ENCODE peak calls at places on chromosome 4, in six cellular contexts. G, I, U, Q, K and E are unnamed samples.

GRCh38 chr4:98528882-98529281 is 129.5 kb downstream of the TSPAN5 start:
- DNase-seq in Q (no peak), K (no peak), I (no peak), U (no peak), G (no peak), E (no peak)

GRCh38 chr4:169179609-169180526 is 90.9 kb downstream of the SH3RF1 start:
- DNase-seq in I (no peak), Q (no peak), U (no peak), K (no peak), G (no peak), E (peak)

GRCh38 chr4:83552085-83552484 is 16.2 kb downstream of the GPAT3 start:
- DNase-seq in U (no peak), I (peak), G (no peak), K (peak), Q (no peak), E (no peak)

GRCh38 chr4:150007512-150007911 is 70.7 kb upstream of the DCLK2 start:
- DNase-seq in U (no peak), K (no peak), Q (no peak), I (peak), G (peak), E (no peak)

GRCh38 chr4:104490096-104490769 is 4.5 kb downstream of the CXXC4 start:
- DNase-seq in U (peak), G (no peak), Q (no peak), I (peak), K (no peak), E (no peak)

GRCh38 chr4:145014365-145014764 is 83.6 kb downstream of the ANAPC10 start:
- DNase-seq in G (no peak), K (no peak), I (no peak), U (no peak), Q (peak), E (no peak)

GRCh38 chr4:20723019-20723418 is 22.8 kb downstream of the PACRGL start:
- DNase-seq in G (no peak), U (no peak), K (no peak), Q (no peak), I (no peak), E (no peak)

GRCh38 chr4:139279723-139280620 is at the start of gene MGARP:
- DNase-seq in U (peak), G (no peak), I (peak), K (no peak), Q (peak), E (peak)

GRCh38 chr4:88054229-88054628 is 46.8 kb downstream of the PKD2 start:
- DNase-seq in I (no peak), G (no peak), K (no peak), U (no peak), Q (no peak), E (no peak)

GRCh38 chr4:25524616-25525146 is 131.0 kb upstream of the SLC34A2 start:
- DNase-seq in U (no peak), G (no peak), I (no peak), K (no peak), Q (no peak), E (no peak)

GRCh38 chr4:55087016-55087929 is 38.1 kb downstream of the KDR start:
- DNase-seq in K (no peak), G (no peak), Q (no peak), U (peak), I (no peak), E (no peak)

GRCh38 chr4:174005422-174005821 is 278.0 kb downstream of the FBXO8 start:
- DNase-seq in U (no peak), G (no peak), Q (no peak), K (no peak), I (peak), E (no peak)

GRCh38 chr4:25379591-25379990 is 2.5 kb downstream of the ANAPC4 start:
- DNase-seq in I (no peak), U (no peak), K (peak), Q (no peak), G (no peak), E (no peak)

GRCh38 chr4:6281436-6282144 is 11.9 kb downstream of the WFS1 start:
- DNase-seq in I (no peak), G (no peak), U (no peak), Q (no peak), K (no peak), E (no peak)

GRCh38 chr4:25085621-25086020 is 54.9 kb upstream of the LGI2 start:
- DNase-seq in K (no peak), G (no peak), I (no peak), Q (no peak), U (no peak), E (no peak)

GRCh38 chr4:83043801-83044407 is 8.9 kb downstream of the COPS4 start:
- DNase-seq in I (no peak), Q (no peak), K (no peak), G (no peak), U (no peak), E (no peak)

GRCh38 chr4:3489451-3489962 is 26.4 kb downstream of the DOK7 start:
- DNase-seq in U (peak), I (peak), G (no peak), K (peak), Q (peak), E (no peak)

GRCh38 chr4:128782076-128782715 is 27.3 kb upstream of the JADE1 start:
- DNase-seq in G (peak), Q (peak), U (peak), K (peak), I (peak), E (no peak)

GRCh38 chr4:73734405-73735070 is 5.8 kb upstream of the CXCL8 start:
- DNase-seq in U (no peak), G (no peak), I (no peak), K (no peak), Q (no peak), E (peak)

GRCh38 chr4:127782275-127783025 is at the start of gene HSPA4L:
- DNase-seq in K (peak), Q (peak), U (no peak), G (peak), I (peak), E (peak)

DNA sequence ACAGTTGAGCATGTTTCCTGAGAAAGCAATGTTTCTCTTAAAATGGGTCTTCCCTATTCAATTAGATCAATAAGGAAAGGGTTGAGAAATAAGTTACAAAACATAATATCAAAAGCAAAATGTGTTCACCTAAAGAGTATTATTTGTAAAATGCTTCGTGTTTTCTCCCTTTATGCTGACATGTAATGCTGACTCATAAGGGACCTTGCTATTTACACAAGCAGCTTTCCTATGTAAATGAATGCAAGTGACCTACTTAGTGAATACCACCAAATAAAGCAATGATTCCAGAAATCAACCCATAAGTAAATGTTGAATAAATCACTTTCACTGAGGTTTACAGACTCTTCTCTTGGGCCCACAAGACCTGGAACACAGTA is 91.5 kb downstream of the ELOVL6 start:
- DNase-seq in I (peak), K (no peak), U (no peak), Q (no peak), G (no peak), E (peak)
- TF ChIP-seq MAX in I (no peak), K (no peak), U (no peak), Q (no peak), G (no peak), E (no peak)

DNA sequence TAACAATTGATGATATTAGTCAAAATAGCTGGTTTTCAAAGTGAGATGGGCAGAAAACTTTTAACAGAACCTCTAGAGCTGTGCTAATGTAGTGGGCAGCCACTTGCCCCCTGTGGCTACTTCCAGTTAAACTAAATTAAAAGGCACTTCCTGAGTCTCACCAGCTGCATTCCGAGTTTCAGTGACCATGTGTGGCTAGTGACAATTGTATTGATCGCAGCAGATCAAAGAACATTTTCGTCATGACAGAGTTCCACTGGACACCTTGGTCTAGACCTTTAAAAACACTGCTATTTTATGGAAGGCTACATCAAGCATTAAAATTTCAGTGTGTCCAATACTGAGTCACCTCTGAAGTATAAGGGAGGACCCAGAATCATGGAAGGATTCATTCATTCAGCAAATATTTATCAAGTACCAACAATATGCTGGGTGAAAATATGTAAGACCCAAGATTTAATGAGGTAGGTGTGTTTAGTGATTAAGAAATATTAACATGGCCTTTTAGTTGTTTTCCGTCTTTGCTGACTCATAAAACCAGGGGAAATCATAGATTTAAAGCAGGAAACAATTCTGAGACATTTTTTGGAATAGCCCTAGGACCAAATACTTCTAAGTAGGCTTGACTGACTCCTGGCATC is 5.1 kb upstream of the FAT1 start:
- DNase-seq in K (no peak), I (peak), Q (no peak), U (no peak), G (peak), E (no peak)
- TF ChIP-seq MAX in K (no peak), I (no peak), Q (no peak), U (no peak), G (no peak), E (no peak)

DNA sequence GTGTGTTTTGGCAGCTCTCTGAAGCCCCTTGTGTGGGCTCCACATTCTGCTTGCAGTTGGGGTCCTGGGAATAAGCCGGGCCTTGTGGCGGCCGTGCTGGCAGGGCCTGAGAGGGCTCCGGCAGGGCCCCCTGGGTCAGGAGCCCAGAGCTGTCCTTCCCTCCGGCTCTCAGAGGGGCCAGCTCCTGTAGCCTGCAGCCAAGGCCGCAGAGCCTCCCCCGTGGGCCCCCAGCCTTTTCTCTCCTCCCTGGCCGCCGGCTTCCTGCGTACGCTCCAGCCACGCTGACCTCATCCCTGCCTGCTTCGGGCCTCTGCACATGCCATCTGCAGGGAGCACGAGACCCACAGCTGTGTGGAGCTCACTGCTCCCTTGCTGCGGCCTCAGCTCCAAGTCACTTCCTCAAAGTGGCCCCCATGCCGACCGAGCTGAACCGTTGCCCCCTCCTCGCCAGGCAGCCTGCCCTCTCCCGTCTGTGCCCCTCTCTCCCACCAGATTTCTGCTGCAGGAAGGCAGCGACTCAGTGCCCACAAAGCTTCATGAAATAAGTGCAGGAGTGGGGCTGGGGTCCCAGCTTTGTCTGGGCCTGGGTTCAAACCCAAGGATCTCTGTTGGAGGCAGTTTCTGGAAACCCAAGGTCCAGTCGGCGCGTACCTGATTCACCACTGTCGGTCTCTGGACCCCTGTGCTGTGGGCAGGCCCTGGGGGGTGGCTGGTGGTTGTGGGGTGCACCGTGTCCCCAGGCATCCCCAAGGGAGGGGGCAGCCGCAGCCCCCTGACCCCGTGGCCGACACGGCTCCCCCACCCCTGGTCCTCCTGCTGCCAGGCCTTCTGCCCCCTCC is 57.1 kb upstream of the NKX1-1 start:
- DNase-seq in G (no peak), U (peak), Q (no peak), K (peak), I (no peak), E (no peak)
- TF ChIP-seq MAX in G (no peak), U (no peak), Q (no peak), K (peak), I (no peak), E (no peak)

GRCh38 chr4:171849823-171850222 is 36.6 kb downstream of the GALNTL6 start:
- DNase-seq in Q (no peak), K (no peak), I (no peak), G (no peak), U (no peak), E (no peak)

GRCh38 chr4:171851295-171851694 is 38.1 kb downstream of the GALNTL6 start:
- DNase-seq in G (no peak), Q (no peak), U (no peak), K (no peak), I (no peak), E (no peak)

GRCh38 chr4:171846232-171846631 is 33.0 kb downstream of the GALNTL6 start:
- DNase-seq in I (peak), U (peak), G (peak), K (peak), Q (peak), E (peak)

GRCh38 chr4:171847751-171848150 is 34.5 kb downstream of the GALNTL6 start:
- DNase-seq in U (no peak), K (no peak), Q (no peak), G (no peak), I (no peak), E (no peak)

DNA sequence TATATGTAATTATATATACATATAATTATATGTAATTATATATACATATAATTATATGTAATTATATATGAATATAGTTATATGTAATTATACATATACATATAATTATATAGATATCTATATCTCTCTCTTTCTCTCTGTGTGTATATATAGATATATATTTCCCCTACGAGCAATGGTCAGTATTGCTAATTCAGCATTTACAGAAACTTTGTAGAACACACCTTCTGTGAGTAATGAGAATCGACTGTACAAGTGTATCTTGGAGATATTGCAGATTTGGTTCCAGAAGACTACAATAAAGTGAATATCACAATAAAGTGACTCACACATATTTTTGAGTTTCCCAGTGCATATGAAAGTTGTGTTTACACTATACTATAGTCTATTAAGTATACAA is 33.7 kb downstream of the GALNTL6 start:
- DNase-seq in K (no peak), G (no peak), I (no peak), Q (no peak), U (no peak), E (no peak)
- TF ChIP-seq MAX in K (no peak), G (no peak), I (no peak), Q (no peak), U (no peak), E (no peak)

GRCh38 chr4:75950416-75950815 is 9.6 kb upstream of the NAAA start:
- DNase-seq in I (no peak), Q (no peak), G (no peak), U (no peak), K (no peak), E (no peak)
- TF ChIP-seq MAX in I (no peak), Q (no peak), G (no peak), U (no peak), K (no peak), E (no peak)

DNA sequence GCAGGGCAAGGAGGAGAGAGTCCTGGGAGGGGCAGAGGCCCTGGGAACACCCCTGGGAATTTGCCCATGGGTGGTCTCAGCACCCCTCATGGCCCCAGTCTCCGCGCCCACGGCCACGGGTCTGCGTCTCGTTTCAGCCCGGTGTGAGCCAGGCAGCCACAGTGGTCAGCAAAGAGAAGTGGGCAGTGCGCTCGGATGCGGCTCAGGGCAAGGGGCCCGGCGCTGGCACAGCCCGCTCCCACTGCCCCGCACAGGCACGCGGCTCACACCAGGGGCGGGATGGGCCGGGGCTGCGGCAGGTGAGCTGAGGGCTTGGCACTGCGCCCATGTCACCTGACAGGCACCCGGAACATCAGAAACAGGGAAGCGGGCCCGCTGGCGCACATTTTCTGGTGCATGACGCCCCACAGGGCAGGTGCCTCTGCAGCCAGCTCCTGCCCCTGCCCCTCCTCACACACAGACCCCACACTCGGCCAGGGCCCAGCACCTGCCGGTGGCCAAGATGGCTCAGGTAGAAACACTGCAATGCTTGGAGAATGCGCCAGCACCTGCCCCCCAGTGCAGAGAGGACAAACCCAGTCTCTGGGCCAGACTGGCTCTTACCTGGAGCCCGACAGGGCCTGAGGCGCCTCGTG is 41.9 kb upstream of the MXD4 start:
- DNase-seq in U (no peak), Q (no peak), G (no peak), I (no peak), K (no peak), E (no peak)
- TF ChIP-seq MAX in U (no peak), Q (no peak), G (no peak), I (no peak), K (no peak), E (no peak)

DNA sequence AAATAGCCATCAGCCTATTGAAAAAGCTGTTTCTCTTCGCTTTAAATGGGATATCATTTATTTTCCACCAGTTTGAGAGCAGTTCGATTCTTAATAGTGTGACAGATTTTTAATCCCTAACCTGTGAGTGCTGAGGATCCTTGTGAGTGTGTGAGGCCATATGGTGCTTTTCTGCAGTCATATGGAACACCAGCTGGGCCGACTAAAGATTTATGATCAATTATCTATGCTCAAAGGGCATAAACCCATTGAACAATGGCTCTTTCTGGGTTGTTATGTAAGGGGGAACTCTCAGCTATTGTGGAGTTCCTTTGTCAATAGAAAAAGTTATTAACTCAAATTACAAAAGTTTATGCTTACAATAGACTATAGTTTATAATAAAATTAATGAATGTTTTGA is 1003.6 kb downstream of the FAT4 start:
- DNase-seq in K (no peak), Q (no peak), G (no peak), I (no peak), U (no peak), E (no peak)
- TF ChIP-seq MAX in K (no peak), Q (no peak), G (no peak), I (no peak), U (no peak), E (no peak)

GRCh38 chr4:108906006-108906405 is 143.2 kb upstream of the ETNPPL start:
- DNase-seq in I (no peak), G (no peak), U (no peak), K (no peak), Q (peak), E (no peak)
- TF ChIP-seq MAX in I (no peak), G (no peak), U (no peak), K (no peak), Q (no peak), E (no peak)

DNA sequence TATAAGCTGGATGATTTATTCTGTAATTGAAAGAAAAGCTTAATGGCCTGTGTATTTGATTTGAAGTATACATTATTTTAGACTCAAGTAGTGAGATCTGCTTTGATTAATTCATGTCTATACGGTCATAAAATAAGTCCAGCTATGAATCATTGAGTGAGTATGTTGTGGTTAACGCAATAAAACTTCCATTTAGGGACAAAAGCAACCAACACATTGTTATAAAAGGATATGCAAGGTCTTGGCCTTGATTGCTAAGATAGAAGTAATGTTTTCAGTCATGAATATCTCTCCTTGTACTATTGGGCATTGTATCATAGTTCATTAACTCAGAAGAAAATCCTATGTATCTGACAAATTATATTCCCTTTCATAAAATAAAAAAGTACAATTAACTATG is 162.1 kb downstream of the EPHA5 start:
- DNase-seq in G (no peak), U (no peak), K (no peak), Q (no peak), I (peak), E (peak)
- TF ChIP-seq MAX in G (no peak), U (no peak), K (no peak), Q (no peak), I (no peak), E (no peak)

DNA sequence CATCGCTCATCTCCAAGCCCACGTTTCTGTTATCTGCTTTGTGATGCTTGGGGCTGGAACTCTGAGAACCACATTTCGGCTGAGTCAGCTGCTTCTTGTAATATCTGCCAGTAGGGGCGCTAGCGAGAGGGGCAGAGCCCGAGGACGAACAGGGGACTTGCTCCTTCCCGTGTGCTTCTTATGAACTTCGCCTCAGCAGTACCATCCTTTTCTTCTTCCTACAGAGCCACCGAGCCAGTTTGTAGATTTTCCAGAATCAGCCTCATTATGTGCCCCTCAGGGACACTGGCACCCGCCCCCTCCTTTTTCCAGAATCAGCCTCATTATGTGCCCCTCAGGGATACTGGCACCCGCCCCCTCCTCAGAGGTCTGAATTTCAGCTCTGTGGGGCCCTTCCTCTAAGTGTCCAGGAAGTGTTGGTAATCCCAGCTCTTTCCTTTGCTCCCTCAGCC is 441.7 kb upstream of the RASGEF1B start:
- DNase-seq in I (peak), K (peak), Q (peak), G (peak), U (peak), E (peak)
- TF ChIP-seq MAX in I (no peak), K (no peak), Q (peak), G (no peak), U (no peak), E (no peak)